ENCODE peak calls at places on chromosomes 2 and 18, in nine cellular contexts. L, Y, G, K, T, Q, U, O and J are unnamed samples.

GRCh38 chr2:170306293-170306873 is 128.4 kb downstream of the MYO3B start:
- DNase-seq in Y (no peak), L (no peak), K (no peak), Q (no peak), G (no peak), T (no peak), O (no peak), U (no peak), J (no peak)

GRCh38 chr2:109612991-109613921 is 510 bp downstream of the SEPTIN10 start:
- DNase-seq in U (no peak), L (peak; percentile 58), O (no peak), K (no peak), G (peak; percentile 81), T (no peak), Y (peak; percentile 69), Q (peak; percentile 54), J (no peak)

GRCh38 chr18:23067236-23067635 is 68.0 kb upstream of the CABLES1 start:
- DNase-seq in K (no peak), L (no peak), Q (no peak), G (no peak), O (no peak), U (no peak), T (peak; percentile 32), Y (no peak), J (no peak)

GRCh38 chr18:35089918-35090550 is 48.8 kb downstream of the MAPRE2 start:
- DNase-seq in O (no peak), U (no peak), K (no peak), Y (peak; percentile 28), L (no peak), T (no peak), Q (no peak), G (no peak), J (no peak)

GRCh38 chr2:168348076-168348475 is 100.7 kb upstream of the STK39 start:
- DNase-seq in K (no peak), U (no peak), Q (no peak), Y (peak; percentile 43), G (no peak), L (peak; percentile 44), T (peak; percentile 11), O (peak; percentile 12), J (no peak)

GRCh38 chr2:205769494-205769848 is 87.2 kb downstream of the NRP2 start:
- DNase-seq in Q (no peak), G (no peak), L (no peak), O (no peak), Y (peak; percentile 95), U (no peak), K (no peak), T (no peak), J (no peak)

GRCh38 chr2:113248997-113249770 is 29.5 kb downstream of the PAX8 start:
- DNase-seq in O (peak; percentile 81), Q (peak; percentile 54), Y (peak; percentile 82), G (peak; percentile 80), U (peak; percentile 71), L (peak; percentile 84), T (peak; percentile 65), K (peak; percentile 49), J (peak; percentile 72)

GRCh38 chr18:72808688-72809087 is 59.1 kb downstream of the NETO1 start:
- DNase-seq in G (peak; percentile 17), Q (no peak), L (no peak), T (no peak), Y (no peak), U (no peak), O (no peak), K (no peak), J (no peak)

GRCh38 chr2:112790305-112790704 is 6.0 kb upstream of the IL1A start:
- DNase-seq in O (no peak), K (no peak), L (no peak), Q (no peak), G (no peak), U (no peak), T (no peak), Y (no peak), J (no peak)

GRCh38 chr2:8627019-8627691 is 54.7 kb upstream of the ID2 start:
- DNase-seq in K (no peak), T (no peak), O (no peak), Q (no peak), U (no peak), L (no peak), G (no peak), Y (no peak), J (no peak)

GRCh38 chr2:16224298-16225045 is 284.1 kb downstream of the MYCN start:
- DNase-seq in L (no peak), Y (no peak), K (no peak), G (no peak), O (no peak), Q (no peak), U (no peak), T (no peak), J (no peak)

GRCh38 chr2:176454893-176455810 is 185.9 kb downstream of the MTX2 start:
- DNase-seq in G (peak; percentile 77), T (peak; percentile 73), O (peak; percentile 88), Y (peak; percentile 74), U (peak; percentile 77), L (peak; percentile 92), Q (peak; percentile 10), K (peak; percentile 60), J (peak; percentile 58)

GRCh38 chr18:57923606-57924005 is 120.4 kb upstream of the NEDD4L start:
- DNase-seq in K (no peak), Q (no peak), O (no peak), Y (no peak), G (no peak), U (no peak), L (no peak), T (no peak), J (no peak)

GRCh38 chr2:21856638-21857037 is 732.9 kb downstream of the TDRD15 start:
- DNase-seq in G (no peak), Q (no peak), L (no peak), T (no peak), O (no peak), K (no peak), Y (no peak), U (no peak), J (no peak)

GRCh38 chr2:95158891-95159619 is 593 bp downstream of the ZNF514 start:
- DNase-seq in K (no peak), G (peak; percentile 67), T (peak; percentile 8), O (peak; percentile 50), U (peak; percentile 1), Q (peak; percentile 61), L (peak; percentile 23), Y (peak; percentile 40), J (no peak)

GRCh38 chr2:235669269-235669831 is 175.5 kb downstream of the AGAP1 start:
- DNase-seq in Q (peak; percentile 88), G (peak; percentile 76), T (no peak), L (peak; percentile 76), U (no peak), Y (peak; percentile 65), O (peak; percentile 56), K (no peak), J (peak; percentile 87)

GRCh38 chr2:45826889-45827635 is 175.6 kb downstream of the PRKCE start:
- DNase-seq in K (no peak), O (no peak), L (no peak), Y (peak; percentile 57), U (no peak), G (peak; percentile 74), Q (no peak), T (no peak), J (no peak)

GRCh38 chr2:55112229-55113016 is 62.2 kb upstream of the RTN4 start:
- DNase-seq in U (no peak), G (peak; percentile 85), Y (peak; percentile 87), L (no peak), K (no peak), T (peak; percentile 20), Q (no peak), O (no peak), J (no peak)

GRCh38 chr2:31270136-31270535 is 36.2 kb downstream of the EHD3 start:
- DNase-seq in T (no peak), U (no peak), L (no peak), O (no peak), Y (peak; percentile 41), Q (no peak), G (no peak), K (no peak), J (no peak)

GRCh38 chr2:117875786-117876185 is 61.3 kb downstream of the DDX18 start:
- DNase-seq in Q (no peak), G (no peak), T (no peak), U (no peak), L (no peak), K (no peak), Y (no peak), O (no peak), J (no peak)

GRCh38 chr2:68837861-68838341 is 33.3 kb downstream of the BMP10 start:
- DNase-seq in T (no peak), U (no peak), Y (peak; percentile 78), L (no peak), Q (no peak), G (no peak), K (no peak), O (no peak), J (no peak)

GRCh38 chr2:95268208-95269035 is 5.8 kb upstream of the PROM2 start:
- DNase-seq in L (no peak), K (no peak), U (no peak), Q (no peak), Y (no peak), T (no peak), O (no peak), G (no peak), J (no peak)

GRCh38 chr2:45654250-45654649 is 2.8 kb downstream of the PRKCE start:
- DNase-seq in L (no peak), U (no peak), T (no peak), Y (no peak), G (no peak), K (no peak), O (no peak), Q (no peak), J (no peak)